ENCODE peak calls at places on chromosomes 11 and 22, in seven cellular contexts. H is K562, I is upper lobe of right lung, T is ovary, C is sigmoid colon, Q is body of pancreas, G is tibial artery. F is an unnamed sample.

GRCh38 chr22:48945621-48946458 is 881.8 kb downstream of the BRD1 start:
- DNase-seq in Q (no peak), C (peak; percentile 52), T (no peak), G (peak; percentile 52), I (peak; percentile 52), H (no peak), F (no peak)

GRCh38 chr11:46315783-46316563 is 31.3 kb upstream of the DGKZ start:
- DNase-seq in I (no peak), H (no peak), C (no peak), G (no peak), Q (peak; percentile 79), T (no peak), F (no peak)

GRCh38 chr22:29477919-29478318 is 2.1 kb upstream of the NEFH start:
- DNase-seq in H (no peak), T (no peak), G (no peak), C (no peak), Q (no peak), I (no peak), F (no peak)

GRCh38 chr22:19663286-19663815 is 51.0 kb upstream of the SEPTIN5 start:
- DNase-seq in Q (peak; percentile 50), C (no peak), T (peak; percentile 58), I (no peak), G (peak; percentile 74), H (no peak), F (no peak)

GRCh38 chr22:44355688-44356070 is 42.9 kb upstream of the SHISAL1 start:
- DNase-seq in H (no peak), Q (no peak), T (peak; percentile 41), G (no peak), C (peak; percentile 59), I (peak; percentile 40), F (no peak)

GRCh38 chr11:57071829-57072228 is 83.1 kb downstream of the OR5AK2 start:
- DNase-seq in C (no peak), G (no peak), H (no peak), I (no peak), Q (no peak), T (no peak), F (no peak)

GRCh38 chr11:123527526-123527925 is 97.5 kb downstream of the GRAMD1B start:
- DNase-seq in Q (no peak), H (no peak), I (no peak), T (no peak), G (no peak), C (no peak), F (no peak)

GRCh38 chr11:65616575-65617001 is 1.0 kb downstream of the PCNX3 start:
- DNase-seq in G (peak; percentile 66), I (no peak), T (no peak), Q (no peak), C (no peak), H (no peak), F (no peak)

GRCh38 chr11:128921790-128922189 is 20.9 kb downstream of the TP53AIP1 start:
- DNase-seq in Q (no peak), H (no peak), I (no peak), T (no peak), C (no peak), G (no peak), F (no peak)

GRCh38 chr11:48150213-48150612 is 66.4 kb upstream of the OR4B1 start:
- DNase-seq in G (no peak), Q (no peak), I (no peak), C (no peak), H (no peak), T (no peak), F (no peak)

GRCh38 chr11:119823077-119823476 is 94.1 kb upstream of the NECTIN1 start:
- DNase-seq in I (no peak), G (no peak), H (no peak), Q (no peak), T (no peak), C (no peak), F (no peak)

GRCh38 chr11:133508448-133508847 is 23.9 kb downstream of the OPCML start:
- DNase-seq in H (no peak), C (no peak), I (no peak), T (no peak), G (no peak), Q (no peak), F (no peak)

GRCh38 chr11:64851831-64852337 is 7.4 kb upstream of the CDC42BPG start:
- DNase-seq in H (no peak), C (no peak), Q (no peak), G (no peak), I (no peak), T (no peak), F (no peak)

GRCh38 chr22:47583959-47584562 is 821.6 kb downstream of the TBC1D22A start:
- DNase-seq in G (no peak), C (no peak), H (no peak), T (no peak), I (no peak), Q (no peak), F (no peak)

GRCh38 chr11:45771942-45772522 is 32.9 kb upstream of the SLC35C1 start:
- DNase-seq in H (peak; percentile 95), I (peak; percentile 94), G (peak; percentile 91), Q (peak; percentile 86), C (peak; percentile 90), T (peak; percentile 89), F (peak; percentile 66)

GRCh38 chr11:102469196-102469821 is 16.7 kb upstream of the TMEM123 start:
- DNase-seq in Q (no peak), G (no peak), C (peak; percentile 72), T (peak; percentile 36), I (no peak), H (no peak), F (no peak)

GRCh38 chr11:132782102-132782501 is 750.2 kb downstream of the OPCML start:
- DNase-seq in C (no peak), I (no peak), H (no peak), T (no peak), Q (no peak), G (no peak), F (no peak)

GRCh38 chr22:42356547-42356946 is 75.7 kb downstream of the NFAM1 start:
- DNase-seq in Q (no peak), I (no peak), T (no peak), G (no peak), C (no peak), H (no peak), F (no peak)

GRCh38 chr11:76074178-76075112 is 131.9 kb downstream of the WNT11 start:
- DNase-seq in I (no peak), C (no peak), G (no peak), T (no peak), Q (no peak), H (peak; percentile 27), F (no peak)

GRCh38 chr11:12045914-12046635 is 37.6 kb upstream of the DKK3 start:
- DNase-seq in I (no peak), C (no peak), T (no peak), Q (no peak), H (no peak), G (no peak), F (no peak)

GRCh38 chr22:27919943-27920755 is 1.1 kb upstream of the PITPNB start:
- DNase-seq in I (no peak), G (peak; percentile 74), Q (peak; percentile 20), C (peak; percentile 76), H (no peak), T (no peak), F (peak; percentile 40)

GRCh38 chr11:126669416-126669815 is 313.9 kb downstream of the ST3GAL4 start:
- DNase-seq in I (no peak), Q (no peak), G (no peak), T (no peak), H (no peak), C (no peak), F (no peak)

GRCh38 chr22:19875531-19876313 is 21.0 kb upstream of the GNB1L start:
- DNase-seq in T (peak; percentile 40), H (no peak), I (peak; percentile 60), C (peak; percentile 59), Q (peak; percentile 11), G (peak; percentile 65), F (peak; percentile 12)

GRCh38 chr22:17780116-17780740 is 6.0 kb upstream of the BID start:
- DNase-seq in I (no peak), Q (no peak), G (no peak), C (no peak), H (no peak), T (no peak), F (no peak)

GRCh38 chr11:117426941-117427340 is 99.3 kb downstream of the CEP164 start:
- DNase-seq in G (peak; percentile 44), I (peak; percentile 37), C (no peak), H (no peak), Q (no peak), T (no peak), F (no peak)

GRCh38 chr11:133790995-133791394 is 54.3 kb downstream of the SPATA19 start:
- DNase-seq in I (no peak), H (no peak), C (no peak), T (no peak), Q (no peak), G (no peak), F (no peak)

GRCh38 chr22:40261783-40262182 is 84.1 kb downstream of the TNRC6B start:
- DNase-seq in G (no peak), C (no peak), Q (no peak), T (no peak), H (no peak), I (peak; percentile 54), F (no peak)

GRCh38 chr11:1278766-1279673 is 30.4 kb downstream of the TOLLIP start:
- DNase-seq in I (no peak), Q (no peak), H (no peak), G (no peak), T (no peak), C (no peak), F (no peak)
- H3K27ac ChIP-seq in I (no peak overlapping the region), Q (no peak overlapping the region), H (no peak overlapping the region), G (no peak overlapping the region), T (no peak overlapping the region), C (no peak overlapping the region), F (no peak overlapping the region)

GRCh38 chr11:44608654-44609027 is 43.2 kb downstream of the CD82 start:
- DNase-seq in C (no peak), H (no peak), I (no peak), T (no peak), Q (no peak), G (peak; percentile 84), F (no peak)
- H3K36me3 ChIP-seq in C (no peaks in the 10 kb centered on the region), H (no peaks in the 10 kb centered on the region), I (peaks cover 23% of the 10 kb centered on the region), T (no peaks in the 10 kb centered on the region), Q (no peaks in the 10 kb centered on the region), G (no peaks in the 10 kb centered on the region), F (no peaks in the 10 kb centered on the region)

DNA sequence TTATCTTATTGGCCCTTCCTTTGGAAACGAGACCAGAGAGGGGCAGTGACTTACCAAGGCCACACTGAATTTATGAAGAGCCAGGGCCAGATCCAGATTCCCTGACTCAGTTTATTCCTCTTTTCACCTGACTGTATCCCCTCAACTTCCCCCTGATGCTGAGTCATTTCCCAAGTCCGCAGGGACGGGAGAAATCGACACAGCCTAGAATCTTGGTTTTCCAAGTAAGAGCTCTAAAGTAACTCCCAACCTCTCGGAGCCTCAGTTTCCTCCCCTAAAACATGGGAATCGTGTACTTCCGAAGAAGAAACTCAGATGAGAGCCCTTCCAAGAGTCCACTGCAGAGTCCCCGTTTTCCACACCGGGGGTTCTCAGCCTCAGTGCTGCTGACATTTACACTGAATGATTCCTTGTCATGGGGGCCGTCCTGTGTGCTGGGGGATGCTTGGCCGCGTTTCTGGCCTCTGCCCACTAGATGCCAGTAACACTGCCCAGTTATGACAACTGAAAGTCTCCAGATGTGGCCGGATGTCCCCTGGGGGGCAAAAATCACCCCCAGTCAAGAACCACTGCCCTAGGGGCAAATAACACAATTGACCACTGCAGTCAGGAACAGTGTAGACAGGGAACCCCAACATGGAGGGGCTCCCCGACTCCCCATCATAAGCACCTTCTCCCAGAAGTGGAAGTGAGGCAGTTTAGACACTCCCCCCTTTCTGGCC is 11.2 kb downstream of the MPST start:
- DNase-seq in I (no peak), H (no peak), G (no peak), Q (no peak), T (no peak), C (no peak), F (no peak)
- TF ChIP-seq CTCF in I (no peak), H (no peak), G (no peak), Q (no peak), T (no peak), C (no peak), F (no peak)

GRCh38 chr22:46050451-46050845 is 73.5 kb upstream of the WNT7B start:
- DNase-seq in T (peak; percentile 25), H (no peak), G (no peak), Q (no peak), I (no peak), C (peak; percentile 45), F (no peak)
- H3K27ac ChIP-seq in T (peak overlapping the region; percentile 100), H (no peak overlapping the region), G (peak overlapping the region; percentile 99), Q (peak overlapping the region; percentile 97), I (peak overlapping the region; percentile 98), C (peak overlapping the region; percentile 100), F (peak overlapping the region; percentile 95)

F was measured in tibial nerve.